ENCODE peak calls at places on chromosomes 16 and 17, in six cellular contexts. One of them, this sample, is unnamed.

GRCh38 chr17:37062036-37062435 is 113.3 kb downstream of the AATF start:
- DNase-seq in GM23248: no peak
- DNase-seq in hepatocyte: no peak
- DNase-seq in H1: no peak
- DNase-seq in mammary epithelial cell: no peak
- DNase-seq in neural progenitor cell: no peak
- DNase-seq in this sample: no peak

GRCh38 chr16:425740-426114 is 278 bp downstream of the RAB11FIP3 start:
- DNase-seq in GM23248: peak
- DNase-seq in neural progenitor cell: peak
- DNase-seq in H1: no peak
- DNase-seq in hepatocyte: peak
- DNase-seq in mammary epithelial cell: no peak
- DNase-seq in this sample: no peak

GRCh38 chr17:4234406-4234805 is 29.4 kb downstream of the ANKFY1 start:
- DNase-seq in hepatocyte: no peak
- DNase-seq in H1: no peak
- DNase-seq in neural progenitor cell: no peak
- DNase-seq in GM23248: no peak
- DNase-seq in mammary epithelial cell: no peak
- DNase-seq in this sample: no peak

GRCh38 chr17:80799553-80800403 is 191.9 kb upstream of the CHMP6 start:
- DNase-seq in mammary epithelial cell: no peak
- DNase-seq in hepatocyte: no peak
- DNase-seq in H1: no peak
- DNase-seq in neural progenitor cell: no peak
- DNase-seq in GM23248: no peak
- DNase-seq in this sample: no peak

GRCh38 chr17:78925662-78926555 is 722 bp upstream of the TIMP2 start:
- DNase-seq in H1: peak
- DNase-seq in hepatocyte: peak
- DNase-seq in GM23248: peak
- DNase-seq in neural progenitor cell: peak
- DNase-seq in mammary epithelial cell: no peak
- DNase-seq in this sample: no peak

GRCh38 chr16:87652386-87652785 is 50.1 kb downstream of the JPH3 start:
- DNase-seq in hepatocyte: no peak
- DNase-seq in GM23248: no peak
- DNase-seq in H1: no peak
- DNase-seq in mammary epithelial cell: no peak
- DNase-seq in neural progenitor cell: no peak
- DNase-seq in this sample: no peak

GRCh38 chr17:74116087-74116717 is 87.3 kb upstream of the RPL38 start:
- DNase-seq in H1: no peak
- DNase-seq in hepatocyte: peak
- DNase-seq in GM23248: peak
- DNase-seq in mammary epithelial cell: peak
- DNase-seq in neural progenitor cell: no peak
- DNase-seq in this sample: no peak

GRCh38 chr17:1590031-1590746 is 27.6 kb upstream of the PITPNA start:
- DNase-seq in GM23248: peak
- DNase-seq in H1: no peak
- DNase-seq in mammary epithelial cell: peak
- DNase-seq in hepatocyte: peak
- DNase-seq in neural progenitor cell: no peak
- DNase-seq in this sample: peak

GRCh38 chr16:48452991-48453760 is 68.0 kb upstream of the SIAH1 start:
- DNase-seq in GM23248: no peak
- DNase-seq in hepatocyte: no peak
- DNase-seq in H1: no peak
- DNase-seq in neural progenitor cell: no peak
- DNase-seq in mammary epithelial cell: no peak
- DNase-seq in this sample: no peak

GRCh38 chr17:32596666-32597065 is 109.9 kb downstream of the CDK5R1 start:
- DNase-seq in H1: no peak
- DNase-seq in neural progenitor cell: no peak
- DNase-seq in hepatocyte: no peak
- DNase-seq in mammary epithelial cell: no peak
- DNase-seq in GM23248: peak
- DNase-seq in this sample: no peak

GRCh38 chr16:26316683-26317464 is 625.1 kb downstream of the HS3ST4 start:
- DNase-seq in H1: peak
- DNase-seq in neural progenitor cell: peak
- DNase-seq in GM23248: no peak
- DNase-seq in hepatocyte: peak
- DNase-seq in mammary epithelial cell: no peak
- DNase-seq in this sample: no peak

GRCh38 chr16:1108299-1109252 is 12.5 kb upstream of the C1QTNF8 start:
- DNase-seq in H1: no peak
- DNase-seq in neural progenitor cell: no peak
- DNase-seq in mammary epithelial cell: no peak
- DNase-seq in GM23248: peak
- DNase-seq in hepatocyte: no peak
- DNase-seq in this sample: no peak

GRCh38 chr17:1813088-1813487 is 16.6 kb downstream of the SMYD4 start:
- DNase-seq in H1: no peak
- DNase-seq in GM23248: peak
- DNase-seq in hepatocyte: no peak
- DNase-seq in mammary epithelial cell: no peak
- DNase-seq in neural progenitor cell: no peak
- DNase-seq in this sample: no peak

GRCh38 chr17:77407321-77408277 is 266.8 kb downstream of the SEC14L1 start:
- DNase-seq in GM23248: peak
- DNase-seq in H1: no peak
- DNase-seq in mammary epithelial cell: peak
- DNase-seq in neural progenitor cell: no peak
- DNase-seq in hepatocyte: no peak
- DNase-seq in this sample: no peak

GRCh38 chr17:77410470-77410869 is 269.7 kb downstream of the SEC14L1 start:
- DNase-seq in neural progenitor cell: no peak
- DNase-seq in mammary epithelial cell: no peak
- DNase-seq in hepatocyte: no peak
- DNase-seq in H1: no peak
- DNase-seq in GM23248: peak
- DNase-seq in this sample: no peak

GRCh38 chr17:77409282-77410161 is 268.8 kb downstream of the SEC14L1 start:
- DNase-seq in hepatocyte: no peak
- DNase-seq in mammary epithelial cell: peak
- DNase-seq in H1: peak
- DNase-seq in neural progenitor cell: peak
- DNase-seq in GM23248: peak
- DNase-seq in this sample: no peak

GRCh38 chr17:77405867-77406513 is 265.2 kb downstream of the SEC14L1 start:
- DNase-seq in neural progenitor cell: no peak
- DNase-seq in mammary epithelial cell: no peak
- DNase-seq in GM23248: no peak
- DNase-seq in hepatocyte: no peak
- DNase-seq in H1: no peak
- DNase-seq in this sample: no peak

GRCh38 chr17:77408284-77408683 is 267.5 kb downstream of the SEC14L1 start:
- DNase-seq in H1: no peak
- DNase-seq in neural progenitor cell: no peak
- DNase-seq in mammary epithelial cell: no peak
- DNase-seq in hepatocyte: no peak
- DNase-seq in GM23248: no peak
- DNase-seq in this sample: no peak
- H3K27ac ChIP-seq in H1: no peak
- H3K27ac ChIP-seq in neural progenitor cell: no peak
- H3K27ac ChIP-seq in mammary epithelial cell: peak
- H3K27ac ChIP-seq in hepatocyte: peak
- H3K27ac ChIP-seq in GM23248: peak
- H3K27ac ChIP-seq in this sample: peak

GRCh38 chr17:60145006-60145935 is 4.5 kb upstream of the CA4 start:
- DNase-seq in H1: peak
- DNase-seq in neural progenitor cell: peak
- DNase-seq in GM23248: peak
- DNase-seq in hepatocyte: no peak
- DNase-seq in mammary epithelial cell: peak
- DNase-seq in this sample: no peak
- H2AFZ ChIP-seq in H1: no peak
- H2AFZ ChIP-seq in neural progenitor cell: peak
- H2AFZ ChIP-seq in GM23248: no peak
- H2AFZ ChIP-seq in hepatocyte: no peak
- H2AFZ ChIP-seq in mammary epithelial cell: no peak
- H2AFZ ChIP-seq in this sample: no peak

GRCh38 chr17:49955157-49955556 is 13.8 kb upstream of the DLX4 start:
- DNase-seq in mammary epithelial cell: no peak
- DNase-seq in GM23248: peak
- DNase-seq in neural progenitor cell: no peak
- DNase-seq in H1: no peak
- DNase-seq in hepatocyte: no peak
- DNase-seq in this sample: no peak

GRCh38 chr17:49962599-49963276 is 6.3 kb upstream of the DLX4 start:
- DNase-seq in neural progenitor cell: no peak
- DNase-seq in hepatocyte: no peak
- DNase-seq in mammary epithelial cell: no peak
- DNase-seq in H1: no peak
- DNase-seq in GM23248: no peak
- DNase-seq in this sample: no peak

GRCh38 chr17:49957350-49957749 is 11.6 kb upstream of the DLX4 start:
- DNase-seq in mammary epithelial cell: no peak
- DNase-seq in hepatocyte: no peak
- DNase-seq in GM23248: no peak
- DNase-seq in H1: no peak
- DNase-seq in neural progenitor cell: no peak
- DNase-seq in this sample: no peak

GRCh38 chr17:49959183-49959935 is 9.6 kb upstream of the DLX4 start:
- DNase-seq in mammary epithelial cell: no peak
- DNase-seq in hepatocyte: no peak
- DNase-seq in neural progenitor cell: no peak
- DNase-seq in GM23248: peak
- DNase-seq in H1: no peak
- DNase-seq in this sample: no peak

DNA sequence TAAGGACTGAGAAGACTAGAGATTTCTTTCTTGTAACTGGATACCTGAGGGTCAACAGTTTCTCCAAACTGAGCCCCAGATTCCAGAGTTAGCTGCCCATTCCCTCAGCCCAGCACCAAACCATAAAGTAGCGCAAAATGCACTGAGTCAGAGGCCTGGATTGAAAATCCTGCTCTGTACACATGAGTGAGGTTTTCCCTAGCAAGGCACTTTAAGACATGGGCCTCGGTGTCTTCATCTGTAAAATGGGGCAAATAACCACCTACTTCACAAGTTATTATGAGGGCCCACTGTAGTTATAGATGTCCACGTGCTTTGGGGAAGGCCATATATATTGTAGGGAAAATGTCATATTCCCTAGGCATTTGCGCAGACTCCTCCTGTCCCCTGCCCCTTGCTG is 10.3 kb upstream of the DLX4 start:
- DNase-seq in H1: no peak
- DNase-seq in hepatocyte: no peak
- DNase-seq in neural progenitor cell: no peak
- DNase-seq in mammary epithelial cell: no peak
- DNase-seq in GM23248: no peak
- DNase-seq in this sample: no peak
- H3K27ac ChIP-seq in H1: no peak
- H3K27ac ChIP-seq in hepatocyte: no peak
- H3K27ac ChIP-seq in neural progenitor cell: no peak
- H3K27ac ChIP-seq in mammary epithelial cell: no peak
- H3K27ac ChIP-seq in GM23248: no peak
- H3K27ac ChIP-seq in this sample: no peak

DNA sequence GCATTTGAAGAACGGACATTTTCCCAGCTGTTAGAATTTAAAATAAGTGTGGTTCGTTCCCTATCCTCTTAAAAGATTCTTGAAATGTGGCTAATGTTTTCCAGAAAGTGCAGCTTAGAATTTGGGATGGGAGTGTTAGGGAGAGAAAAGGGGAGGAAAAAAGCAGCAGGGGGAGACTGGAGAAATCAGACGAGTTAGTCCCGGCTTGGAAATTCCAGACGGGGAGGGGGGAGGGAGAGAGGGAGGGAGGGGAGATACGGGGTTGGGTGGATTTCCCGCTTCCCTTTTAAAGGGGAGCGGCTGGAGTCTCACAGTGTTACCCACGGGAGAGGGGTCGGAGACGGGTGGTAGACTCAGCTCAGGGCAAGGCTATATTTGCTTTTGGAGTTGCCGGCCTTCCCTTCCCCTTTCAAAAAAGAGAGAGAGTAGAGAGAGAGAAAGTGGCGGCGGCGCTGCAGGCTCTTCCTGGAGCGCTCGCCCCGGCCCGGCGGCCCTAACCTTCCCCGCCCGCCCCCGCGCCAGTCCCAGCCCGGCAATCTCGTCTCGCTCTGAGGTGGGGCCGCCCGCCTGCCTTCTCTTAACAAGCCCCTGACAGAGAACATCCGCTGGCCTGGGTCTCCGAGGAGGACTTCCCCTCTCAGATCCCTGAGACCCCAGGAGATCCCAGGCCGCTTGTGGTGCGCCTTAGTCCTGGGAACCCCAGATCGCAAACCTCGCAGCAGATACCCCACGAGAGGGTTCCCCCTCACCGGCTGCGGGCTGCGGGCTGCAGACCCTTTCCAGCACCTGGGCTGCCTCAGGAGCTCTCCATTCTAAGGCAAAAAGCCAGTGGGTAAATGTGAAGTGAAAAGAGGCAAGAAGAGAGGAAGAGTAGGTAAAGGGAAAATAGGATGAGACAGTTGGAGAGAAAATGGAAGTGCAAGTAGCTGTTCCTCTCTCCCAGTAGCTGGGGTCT is 6.6 kb downstream of the IGF2BP1 start:
- DNase-seq in GM23248: peak
- DNase-seq in mammary epithelial cell: no peak
- DNase-seq in hepatocyte: peak
- DNase-seq in H1: peak
- DNase-seq in neural progenitor cell: peak
- DNase-seq in this sample: no peak
- H2AFZ ChIP-seq in GM23248: no peak
- H2AFZ ChIP-seq in mammary epithelial cell: no peak
- H2AFZ ChIP-seq in hepatocyte: no peak
- H2AFZ ChIP-seq in H1: no peak
- H2AFZ ChIP-seq in neural progenitor cell: no peak
- H2AFZ ChIP-seq in this sample: no peak